ENCODE peak calls at places on chromosomes 3 and 15, in five cellular contexts. Q is CD8-positive, alpha-beta T cell; B is AG04449; U is stomach; T is cardiac muscle cell. A is an unnamed sample.

GRCh38 chr15:101424984-101425383 is 64.5 kb downstream of the PCSK6 start:
- DNase-seq in Q (no peak), B (no peak), U (peak), T (no peak), A (no peak)

GRCh38 chr3:169623971-169624370 is 39.5 kb downstream of the MECOM start:
- DNase-seq in Q (no peak), B (no peak), U (no peak), T (no peak), A (no peak)

GRCh38 chr3:172675371-172676193 is 35.3 kb downstream of the NCEH1 start:
- DNase-seq in Q (peak), B (no peak), U (no peak), T (peak), A (peak)

GRCh38 chr3:168864107-168865021 is 768.6 kb upstream of the GOLIM4 start:
- DNase-seq in Q (no peak), B (no peak), U (no peak), T (no peak), A (no peak)

GRCh38 chr15:50906954-50907865 is 1.3 kb upstream of the AP4E1 start:
- DNase-seq in Q (peak), B (no peak), U (peak), T (no peak), A (no peak)

GRCh38 chr3:95813261-95813660 is 1001.1 kb upstream of the EPHA6 start:
- DNase-seq in Q (no peak), B (no peak), U (no peak), T (no peak), A (no peak)

GRCh38 chr3:188929138-188929537 is 242.6 kb upstream of the TPRG1 start:
- DNase-seq in Q (no peak), B (no peak), U (no peak), T (peak), A (no peak)

GRCh38 chr3:122357828-122358617 is 25.0 kb downstream of the MIX23 start:
- DNase-seq in Q (no peak), B (no peak), U (no peak), T (no peak), A (no peak)

GRCh38 chr15:90660195-90660995 is 56.8 kb upstream of the BLM start:
- DNase-seq in Q (peak), B (peak), U (peak), T (no peak), A (no peak)

GRCh38 chr3:9293066-9293465 is 43.6 kb upstream of the SRGAP3 start:
- DNase-seq in Q (no peak), B (no peak), U (no peak), T (no peak), A (no peak)

GRCh38 chr15:98807262-98807661 is 158.9 kb downstream of the IGF1R start:
- DNase-seq in Q (no peak), B (peak), U (no peak), T (no peak), A (peak)

GRCh38 chr3:46900007-46900292 is 22.4 kb downstream of the PTH1R start:
- DNase-seq in Q (no peak), B (no peak), U (no peak), T (no peak), A (no peak)

GRCh38 chr15:66241301-66241700 is 12.2 kb downstream of the MEGF11 start:
- DNase-seq in Q (no peak), B (no peak), U (no peak), T (no peak), A (no peak)

GRCh38 chr15:27564656-27565055 is 534.5 kb downstream of the OCA2 start:
- DNase-seq in Q (no peak), B (no peak), U (no peak), T (no peak), A (no peak)

GRCh38 chr3:195238626-195239118 is 32.3 kb downstream of the XXYLT1 start:
- DNase-seq in Q (no peak), B (no peak), U (no peak), T (no peak), A (peak)

GRCh38 chr3:63911901-63912767 is at the start of gene SCAANT1:
- DNase-seq in Q (peak), B (no peak), U (peak), T (peak), A (peak)

GRCh38 chr3:164155386-164155785 is 922.9 kb downstream of the SI start:
- DNase-seq in Q (no peak), B (no peak), U (no peak), T (no peak), A (no peak)

GRCh38 chr3:73753985-73754384 is 129.2 kb upstream of the PDZRN3 start:
- DNase-seq in Q (no peak), B (no peak), U (peak), T (no peak), A (no peak)

GRCh38 chr3:127015282-127016042 is 32.5 kb downstream of the PLXNA1 start:
- DNase-seq in Q (no peak), B (no peak), U (no peak), T (no peak), A (no peak)

GRCh38 chr15:48318131-48318530 is 13.1 kb upstream of the DUT start:
- DNase-seq in Q (no peak), B (no peak), U (no peak), T (no peak), A (no peak)

GRCh38 chr3:279325-279724 is 82.8 kb downstream of the CHL1 start:
- DNase-seq in Q (no peak), B (no peak), U (no peak), T (no peak), A (no peak)

GRCh38 chr3:30553641-30554316 is 52.6 kb upstream of the TGFBR2 start:
- DNase-seq in Q (no peak), B (no peak), U (no peak), T (no peak), A (no peak)

GRCh38 chr15:39642011-39642640 is 61.2 kb downstream of the THBS1 start:
- DNase-seq in Q (no peak), B (no peak), U (no peak), T (peak), A (no peak)

GRCh38 chr15:79459666-79460065 is 27.5 kb downstream of the MINAR1 start:
- DNase-seq in Q (no peak), B (no peak), U (no peak), T (no peak), A (no peak)

GRCh38 chr3:152426393-152426792 is 157.7 kb downstream of the MBNL1 start:
- DNase-seq in Q (no peak), B (no peak), U (no peak), T (no peak), A (no peak)

GRCh38 chr3:136207741-136208140 is 11.6 kb upstream of the MSL2 start:
- DNase-seq in Q (no peak), B (no peak), U (no peak), T (no peak), A (no peak)

GRCh38 chr3:64354221-64354620 is 129.0 kb upstream of the PRICKLE2 start:
- DNase-seq in Q (no peak), B (no peak), U (no peak), T (no peak), A (no peak)

GRCh38 chr3:124407260-124407659 is 323.0 kb upstream of the UMPS start:
- DNase-seq in Q (no peak), B (no peak), U (no peak), T (no peak), A (no peak)

GRCh38 chr15:68188647-68189046 is 16.5 kb downstream of the CALML4 start:
- DNase-seq in Q (no peak), B (no peak), U (no peak), T (no peak), A (no peak)

GRCh38 chr15:78739206-78739605 is 72.1 kb downstream of the ADAMTS7 start:
- DNase-seq in Q (no peak), B (no peak), U (no peak), T (no peak), A (no peak)

GRCh38 chr3:73512095-73512494 is 112.6 kb downstream of the PDZRN3 start:
- DNase-seq in Q (no peak), B (no peak), U (no peak), T (no peak), A (no peak)

DNA sequence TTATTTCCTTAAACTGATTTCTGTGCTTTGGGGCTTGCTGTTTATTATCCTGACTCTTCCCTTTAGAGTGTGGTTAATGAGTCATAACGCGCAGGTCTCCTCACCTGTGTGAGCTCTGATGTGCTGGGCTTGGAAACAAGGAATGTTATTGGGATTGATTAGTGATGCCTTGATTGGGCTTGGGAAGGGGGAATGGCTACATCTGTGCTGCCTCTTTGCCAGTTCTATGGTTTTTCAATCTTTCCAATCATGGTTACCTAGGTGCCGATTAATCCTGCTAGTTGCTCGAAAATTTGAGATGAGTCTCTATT is 161.0 kb downstream of the THSD4 start:
- DNase-seq in Q (no peak), B (no peak), U (no peak), T (no peak), A (no peak)
- H3K4me3 ChIP-seq in Q (no peak), B (no peak), U (no peak), T (no peak), A (no peak)

GRCh38 chr15:93052090-93052892 is 36.7 kb downstream of the RGMA start:
- DNase-seq in Q (no peak), B (no peak), U (no peak), T (no peak), A (no peak)
- TF ChIP-seq CTCF in Q (no peak), B (peak), U (no peak), T (no peak), A (no peak)

DNA sequence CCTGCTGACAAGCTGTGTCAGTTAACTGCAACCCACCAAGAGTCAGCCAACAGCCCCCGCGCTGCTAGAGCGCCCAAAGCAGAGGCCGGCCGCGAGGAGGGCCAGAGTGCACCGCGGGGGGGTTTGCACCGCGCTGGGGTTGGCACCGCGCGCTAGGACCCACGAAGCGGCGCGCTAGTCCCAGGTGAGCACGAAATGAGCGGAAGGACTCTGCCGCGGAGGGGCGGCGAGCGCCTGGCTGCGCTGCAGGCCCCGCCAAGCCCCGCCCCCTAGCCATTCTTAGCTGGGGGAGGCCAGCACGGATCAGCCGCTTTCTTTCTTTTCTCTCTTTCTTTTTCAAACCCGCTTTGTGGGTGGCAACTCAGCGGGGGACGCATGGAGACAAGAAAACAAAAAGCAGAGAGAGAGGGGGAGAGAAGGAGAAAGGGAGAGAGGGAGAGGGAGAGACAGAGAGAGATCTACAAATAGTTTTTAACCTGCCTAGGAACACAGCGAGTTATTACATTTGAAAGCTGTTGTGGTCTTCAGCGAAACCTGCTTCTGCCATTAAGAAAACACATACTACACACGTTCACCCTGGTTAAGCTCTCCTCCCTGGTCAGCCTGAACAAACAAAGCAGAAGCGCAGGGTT is 6.9 kb upstream of the FOXB1 start:
- DNase-seq in Q (peak), B (no peak), U (no peak), T (peak), A (no peak)
- H3K4me3 ChIP-seq in Q (peak), B (no peak), U (peak), T (peak), A (no peak)

DNA sequence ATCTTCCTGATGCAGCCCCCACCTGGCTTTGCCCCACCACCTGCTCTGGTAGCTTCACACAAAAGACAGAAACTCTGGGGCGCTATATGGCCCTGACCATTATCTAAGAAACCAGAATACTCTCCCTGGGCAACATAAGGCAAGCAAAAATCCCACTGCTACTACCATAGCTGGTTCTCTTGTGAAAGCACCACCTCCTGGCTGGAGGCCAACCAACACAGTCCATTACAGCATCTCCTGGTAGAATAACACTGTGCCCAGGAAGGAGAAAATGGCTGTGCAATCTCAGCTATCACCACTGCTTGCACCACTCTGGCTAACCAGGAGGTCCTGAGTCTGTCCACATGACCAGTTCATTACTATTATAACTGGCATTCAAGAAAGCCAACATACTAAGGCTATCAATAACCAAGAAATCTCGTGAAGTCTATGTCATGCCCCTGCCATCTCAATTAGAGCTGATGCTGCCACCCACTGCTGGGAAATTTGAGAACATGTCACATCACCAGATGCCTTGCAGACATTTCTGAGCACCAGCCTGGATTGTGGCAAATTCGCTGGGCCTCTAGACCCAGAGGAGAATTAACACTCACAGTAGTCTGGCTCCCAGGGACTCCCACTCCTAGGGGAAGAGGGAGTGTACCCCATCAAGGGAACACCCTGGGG is 1114.8 kb downstream of the ROBO2 start:
- DNase-seq in Q (no peak), B (no peak), U (no peak), T (no peak), A (no peak)
- TF ChIP-seq CTCF in Q (no peak), B (no peak), U (no peak), T (no peak), A (no peak)

A was measured in HFF-Myc.